ENCODE peak calls at places on chromosomes 13 and 19, in five cellular contexts. D is suprapubic skin, P is stomach, G is GM12891, E is upper lobe of left lung. T is an unnamed sample.

GRCh38 chr19:48844472-48844871 is 8.2 kb upstream of the HSD17B14 start:
- DNase-seq in G (no peak), D (no peak), E (no peak), P (no peak), T (no peak)

GRCh38 chr13:68481130-68481529 is 1251.0 kb upstream of the PCDH9 start:
- DNase-seq in D (no peak), G (no peak), E (no peak), P (no peak), T (no peak)

GRCh38 chr13:40430234-40430633 is 236.2 kb downstream of the FOXO1 start:
- DNase-seq in P (no peak), G (no peak), E (no peak), D (no peak), T (no peak)

GRCh38 chr13:73492811-73493210 is 434.0 kb downstream of the KLF5 start:
- DNase-seq in P (no peak), G (no peak), E (no peak), D (no peak), T (no peak)

GRCh38 chr13:33110386-33110712 is 94.1 kb downstream of the KL start:
- DNase-seq in G (no peak), P (no peak), D (no peak), E (no peak), T (no peak)

GRCh38 chr13:60838581-60838980 is 441.6 kb downstream of the TDRD3 start:
- DNase-seq in D (no peak), E (no peak), P (no peak), G (no peak), T (no peak)

GRCh38 chr19:49340069-49340864 is 5.1 kb downstream of the CD37 start:
- DNase-seq in E (peak), D (peak), P (peak), G (peak), T (peak)

GRCh38 chr13:45879666-45880065 is 28.1 kb upstream of the SIAH3 start:
- DNase-seq in D (no peak), E (no peak), P (peak), G (no peak), T (peak)

GRCh38 chr13:90477194-90477593 is 870.3 kb upstream of the MIR17HG start:
- DNase-seq in P (no peak), E (no peak), G (no peak), D (no peak), T (no peak)

GRCh38 chr19:1407662-1408299 is 395 bp downstream of the DAZAP1 start:
- DNase-seq in E (peak), G (no peak), P (no peak), D (no peak), T (no peak)
- TF ChIP-seq POLR2AphosphoS5 in E (no peak), G (no peak), P (no peak), D (no peak), T (no peak)

GRCh38 chr19:44093931-44094765 is at the start of gene ZNF224:
- DNase-seq in E (peak), G (peak), D (peak), P (peak), T (peak)
- TF ChIP-seq POLR2A in E (peak), G (no peak), D (peak), P (no peak), T (no peak)

DNA sequence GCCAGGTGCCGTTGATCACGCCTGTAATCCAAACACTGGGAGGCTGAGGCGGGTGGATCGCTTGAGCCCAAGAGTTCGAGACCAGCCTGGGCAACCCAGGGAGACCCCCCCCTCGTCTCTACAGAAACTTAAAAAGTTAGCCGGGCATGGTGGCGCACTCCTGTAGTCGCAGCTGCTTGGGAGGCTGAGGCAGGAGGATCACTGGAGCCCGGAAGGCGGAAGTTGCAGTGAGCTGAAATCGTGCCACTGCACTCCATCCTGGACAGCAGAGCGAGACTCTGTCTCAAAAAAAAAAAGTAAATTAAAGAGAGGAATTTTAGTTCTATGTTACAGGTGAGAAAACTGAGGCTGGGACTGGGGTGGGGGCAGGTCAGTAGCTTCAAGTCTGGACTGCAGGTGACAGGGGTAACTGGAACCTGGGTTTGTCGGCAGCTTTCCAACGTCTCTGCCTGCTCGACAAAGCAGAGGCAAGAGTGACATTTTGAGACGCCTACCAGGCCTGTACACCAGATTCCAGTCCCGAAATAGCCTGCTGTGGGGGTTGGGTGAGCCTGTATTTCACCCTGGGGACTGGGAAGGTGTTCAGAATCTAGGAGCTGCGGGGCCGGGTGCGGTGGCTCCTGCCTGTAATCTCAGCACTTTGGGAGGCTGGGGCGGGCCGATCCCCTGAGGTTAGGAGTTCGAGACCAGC is 1.2 kb downstream of the SELENOW start:
- DNase-seq in P (peak), D (no peak), G (no peak), E (no peak), T (no peak)
- TF ChIP-seq POLR2AphosphoS5 in P (peak), D (no peak), G (no peak), E (no peak), T (no peak)

GRCh38 chr19:51735759-51736449 is 12.1 kb upstream of the HAS1 start:
- DNase-seq in G (no peak), E (no peak), P (peak), D (peak), T (no peak)
- TF ChIP-seq POLR2A in G (no peak), E (no peak), P (no peak), D (no peak), T (no peak)

GRCh38 chr19:19661141-19661674 is 2.3 kb downstream of the ATP13A1 start:
- DNase-seq in P (no peak), G (no peak), E (peak), D (no peak), T (no peak)
- TF ChIP-seq POLR2AphosphoS5 in P (no peak), G (no peak), E (no peak), D (no peak), T (no peak)

DNA sequence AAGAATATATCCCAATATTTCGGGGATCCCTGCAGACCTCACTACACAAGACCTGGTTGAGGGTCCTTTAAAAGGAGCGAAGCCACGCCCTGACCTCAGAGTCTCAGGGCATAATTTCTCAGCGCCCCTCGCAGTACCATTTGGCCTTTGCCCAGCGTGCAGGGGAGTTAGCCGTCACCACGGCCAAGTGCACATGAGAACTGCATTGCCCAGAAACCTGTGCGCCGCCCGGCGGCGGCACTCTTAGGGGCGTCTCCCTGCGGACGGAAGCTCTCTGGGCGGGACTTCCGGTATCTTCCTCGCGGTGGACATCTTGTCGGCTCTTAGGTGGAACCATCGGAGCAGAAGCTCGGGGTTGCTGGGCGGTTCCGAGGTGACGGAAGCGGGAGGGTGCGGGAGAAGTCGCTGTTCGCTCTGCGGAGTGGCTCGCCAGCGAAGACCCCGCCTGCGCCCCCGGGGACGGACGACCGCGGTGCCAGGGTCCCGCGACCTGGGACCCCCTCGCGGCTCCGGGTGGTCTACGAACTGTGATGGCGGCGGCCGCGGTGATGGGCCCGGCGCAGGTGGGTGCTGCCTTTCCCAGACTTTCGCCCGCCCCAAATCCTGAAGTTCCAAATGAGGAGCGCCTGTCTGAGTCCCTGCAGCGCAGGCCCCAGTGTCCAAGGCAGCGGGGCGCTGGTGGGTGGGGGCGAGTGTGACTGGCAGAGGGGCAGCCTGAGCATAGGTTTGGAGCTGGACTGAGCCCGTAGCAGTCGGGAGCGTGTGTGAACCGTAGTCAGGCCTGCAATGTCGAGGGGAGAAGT is at the start of gene ZNF134:
- DNase-seq in D (peak), E (peak), G (peak), P (peak), T (peak)
- TF ChIP-seq POLR2A in D (peak), E (no peak), G (peak), P (no peak), T (no peak)

GRCh38 chr19:16804176-16804575 is 25.0 kb upstream of the SIN3B start:
- DNase-seq in G (no peak), E (no peak), P (no peak), D (no peak), T (no peak)
- TF ChIP-seq POLR2AphosphoS5 in G (no peak), E (no peak), P (no peak), D (no peak), T (no peak)